ENCODE peak calls at places on chromosomes 3 and 15, in nine cellular contexts. G is fibroblast of lung, V is upper lobe of right lung, Q is WTC11, Y is endothelial cell, B is upper lobe of left lung, U is MM.1S, Z is heart left ventricle, O is HFFc6. A is an unnamed sample.

GRCh38 chr3:194250104-194251002 is 100.8 kb downstream of the CPN2 start:
- DNase-seq in G (peak), V (no peak), Q (no peak), Y (no peak), B (peak), U (no peak), Z (peak), O (no peak), A (no peak)

GRCh38 chr3:179175358-179175757 is 27.2 kb downstream of the PIK3CA start:
- DNase-seq in G (no peak), V (no peak), Q (no peak), Y (no peak), B (no peak), U (no peak), Z (no peak), O (no peak), A (no peak)

GRCh38 chr3:192915306-192915705 is 2.4 kb downstream of the MB21D2 start:
- DNase-seq in G (peak), V (no peak), Q (peak), Y (peak), B (no peak), U (peak), Z (no peak), O (peak), A (no peak)

GRCh38 chr3:63635186-63635585 is 17.3 kb upstream of the SNTN start:
- DNase-seq in G (no peak), V (no peak), Q (no peak), Y (no peak), B (no peak), U (no peak), Z (no peak), O (no peak), A (no peak)

GRCh38 chr3:10108091-10108490 is at the start of gene FANCD2OS:
- DNase-seq in G (no peak), V (no peak), Q (no peak), Y (no peak), B (no peak), U (no peak), Z (no peak), O (no peak), A (no peak)

GRCh38 chr3:184489457-184489856 is 72.1 kb upstream of the EPHB3 start:
- DNase-seq in G (no peak), V (no peak), Q (no peak), Y (no peak), B (no peak), U (no peak), Z (no peak), O (no peak), A (no peak)

GRCh38 chr15:68818671-68819450 is 1.8 kb downstream of the ANP32A start:
- DNase-seq in G (peak), V (peak), Q (peak), Y (peak), B (peak), U (peak), Z (peak), O (no peak), A (no peak)

GRCh38 chr3:154244644-154245043 is 79.6 kb downstream of the DHX36 start:
- DNase-seq in G (peak), V (no peak), Q (no peak), Y (no peak), B (no peak), U (no peak), Z (no peak), O (no peak), A (no peak)

GRCh38 chr15:72382146-72382545 is 6.3 kb upstream of the HEXA start:
- DNase-seq in G (no peak), V (no peak), Q (no peak), Y (no peak), B (no peak), U (peak), Z (no peak), O (peak), A (no peak)

GRCh38 chr3:149352556-149352955 is 19.1 kb upstream of the TM4SF18 start:
- DNase-seq in G (peak), V (peak), Q (peak), Y (peak), B (peak), U (peak), Z (peak), O (peak), A (no peak)

GRCh38 chr3:106337116-106337515 is 468.3 kb upstream of the CBLB start:
- DNase-seq in G (no peak), V (no peak), Q (no peak), Y (no peak), B (no peak), U (no peak), Z (no peak), O (peak), A (no peak)

GRCh38 chr15:94857466-94857865 is 626.1 kb downstream of the MCTP2 start:
- DNase-seq in G (no peak), V (no peak), Q (no peak), Y (no peak), B (no peak), U (no peak), Z (no peak), O (no peak), A (no peak)

GRCh38 chr15:92848464-92848851 is 51.7 kb upstream of the CHD2 start:
- DNase-seq in G (no peak), V (no peak), Q (no peak), Y (no peak), B (no peak), U (no peak), Z (no peak), O (no peak), A (no peak)

GRCh38 chr3:69425249-69425648 is 39.4 kb upstream of the FRMD4B start:
- DNase-seq in G (peak), V (no peak), Q (peak), Y (peak), B (no peak), U (peak), Z (no peak), O (peak), A (no peak)

GRCh38 chr15:22823495-22824128 is 14.9 kb upstream of the NIPA2 start:
- DNase-seq in G (no peak), V (no peak), Q (no peak), Y (no peak), B (no peak), U (no peak), Z (no peak), O (no peak), A (no peak)

GRCh38 chr15:51310064-51310463 is 28.3 kb downstream of the CYP19A1 start:
- DNase-seq in G (peak), V (no peak), Q (no peak), Y (no peak), B (no peak), U (no peak), Z (no peak), O (no peak), A (no peak)

GRCh38 chr15:95760508-95760907 is 570.0 kb upstream of the NR2F2 start:
- DNase-seq in G (peak), V (no peak), Q (peak), Y (peak), B (no peak), U (no peak), Z (no peak), O (no peak), A (no peak)

GRCh38 chr3:172038823-172039222 is 555 bp upstream of the FNDC3B start:
- DNase-seq in G (peak), V (no peak), Q (no peak), Y (no peak), B (peak), U (no peak), Z (no peak), O (no peak), A (no peak)

DNA sequence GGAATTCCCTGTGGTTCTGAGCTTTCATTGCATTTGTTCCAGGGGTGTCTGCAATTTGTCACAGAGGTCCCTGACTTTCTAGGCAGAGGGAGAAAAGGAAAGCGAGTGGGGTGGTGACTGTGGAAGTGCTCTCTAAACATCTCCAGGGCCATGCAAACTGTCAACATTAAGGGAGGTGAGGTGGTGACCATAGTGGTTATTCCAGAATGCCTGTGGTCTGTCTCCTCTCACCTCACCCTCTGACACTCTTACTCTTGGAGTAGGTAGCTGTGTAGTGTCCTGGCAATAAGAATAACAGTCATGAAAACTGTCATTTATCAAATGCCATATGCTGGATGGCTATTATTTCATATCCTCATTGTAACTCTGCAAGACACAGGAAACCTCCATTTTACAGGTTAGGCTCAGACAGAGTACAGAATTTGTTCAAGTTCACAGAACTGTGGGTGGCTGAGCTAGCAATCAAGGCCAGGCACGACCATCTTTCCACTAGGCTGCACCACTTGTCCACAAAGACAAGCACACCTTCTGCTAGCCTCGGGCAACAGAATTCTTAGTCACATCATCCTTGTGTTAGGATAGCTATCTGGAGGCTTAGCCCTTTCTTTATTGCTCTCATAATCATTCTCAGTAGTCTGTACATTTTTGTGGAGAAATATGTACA is 179.4 kb downstream of the CD47 start:
- DNase-seq in G (no peak), V (no peak), Q (no peak), Y (no peak), B (no peak), U (peak), Z (no peak), O (no peak), A (no peak)
- TF ChIP-seq CTCF in G (no peak), V (no peak), Q (no peak), Y (no peak), B (no peak), U (no peak), Z (no peak), O (no peak), A (no peak)

DNA sequence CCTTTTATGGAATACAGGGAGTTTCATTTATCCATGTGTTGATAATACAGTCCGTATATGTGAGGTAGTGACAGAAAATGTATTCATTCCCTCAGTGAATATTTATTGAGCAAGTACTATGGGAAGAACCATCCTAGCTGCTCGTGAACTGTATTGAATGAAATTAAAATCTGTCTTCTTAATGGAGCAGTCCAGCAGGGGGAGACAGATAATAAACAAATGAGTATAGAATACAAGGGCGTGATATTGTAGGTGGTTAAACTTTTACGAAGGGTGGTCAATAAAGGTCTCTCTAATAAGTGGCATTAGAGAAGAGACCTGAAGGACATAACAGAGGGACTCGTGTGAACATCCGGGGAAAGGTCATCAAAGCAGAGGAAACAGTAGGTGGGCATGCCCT is 62.7 kb upstream of the OSTN start:
- DNase-seq in G (peak), V (no peak), Q (no peak), Y (peak), B (no peak), U (peak), Z (no peak), O (peak), A (no peak)
- TF ChIP-seq CTCF in G (peak), V (peak), Q (peak), Y (peak), B (no peak), U (peak), Z (no peak), O (peak), A (peak)

DNA sequence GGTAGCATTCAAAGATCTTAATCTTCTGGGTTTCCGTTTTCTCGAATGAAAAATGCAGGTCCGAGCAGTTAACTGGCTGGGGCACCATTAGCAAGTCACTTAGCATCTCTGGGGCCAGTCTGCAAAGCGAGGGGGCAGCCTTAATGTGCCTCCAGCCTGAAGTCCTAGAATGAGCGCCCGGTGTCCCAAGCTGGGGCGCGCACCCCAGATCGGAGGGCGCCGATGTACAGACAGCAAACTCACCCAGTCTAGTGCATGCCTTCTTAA is at the start of gene PATL2:
- DNase-seq in G (no peak), V (no peak), Q (no peak), Y (no peak), B (no peak), U (no peak), Z (no peak), O (no peak), A (no peak)
- TF ChIP-seq CTCF in G (no peak), V (no peak), Q (no peak), Y (no peak), B (no peak), U (no peak), Z (no peak), O (no peak), A (peak)

GRCh38 chr15:57969355-57969754 is 96.2 kb downstream of the ALDH1A2 start:
- DNase-seq in G (peak), V (no peak), Q (no peak), Y (peak), B (no peak), U (no peak), Z (no peak), O (no peak), A (no peak)
- TF ChIP-seq CTCF in G (peak), V (no peak), Q (no peak), Y (peak), B (no peak), U (no peak), Z (no peak), O (no peak), A (peak)

A was measured in chondrocyte.